ENCODE peak calls at places on chromosomes 12 and 14, in eight cellular contexts. One of them, this sample, is unnamed.

GRCh38 chr12:67441736-67442346 is 172.7 kb downstream of the CAND1 start:
- DNase-seq in naive thymus-derived CD4-positive, alpha-beta T cell: peak
- DNase-seq in EH: peak
- DNase-seq in T-helper 1 cell: peak
- DNase-seq in ELR: peak
- DNase-seq in KBM-7: peak
- DNase-seq in bronchial epithelial cell: peak
- DNase-seq in activated T-helper 1 cell treated with Interleukin-2 at 50 U/mL for 16 hours: peak
- DNase-seq in this sample: peak

GRCh38 chr14:75200451-75200850 is 24.0 kb upstream of the TMED10 start:
- DNase-seq in naive thymus-derived CD4-positive, alpha-beta T cell: no peak
- DNase-seq in EH: no peak
- DNase-seq in T-helper 1 cell: no peak
- DNase-seq in ELR: no peak
- DNase-seq in KBM-7: no peak
- DNase-seq in bronchial epithelial cell: peak
- DNase-seq in activated T-helper 1 cell treated with Interleukin-2 at 50 U/mL for 16 hours: no peak
- DNase-seq in this sample: no peak

GRCh38 chr12:7102582-7102981 is 6.4 kb downstream of the C1RL start:
- DNase-seq in naive thymus-derived CD4-positive, alpha-beta T cell: no peak
- DNase-seq in EH: no peak
- DNase-seq in T-helper 1 cell: no peak
- DNase-seq in ELR: no peak
- DNase-seq in KBM-7: no peak
- DNase-seq in bronchial epithelial cell: no peak
- DNase-seq in activated T-helper 1 cell treated with Interleukin-2 at 50 U/mL for 16 hours: no peak
- DNase-seq in this sample: no peak

GRCh38 chr12:122848471-122849351 is 13.5 kb downstream of the HIP1R start:
- DNase-seq in naive thymus-derived CD4-positive, alpha-beta T cell: no peak
- DNase-seq in EH: no peak
- DNase-seq in T-helper 1 cell: no peak
- DNase-seq in ELR: no peak
- DNase-seq in KBM-7: no peak
- DNase-seq in bronchial epithelial cell: no peak
- DNase-seq in activated T-helper 1 cell treated with Interleukin-2 at 50 U/mL for 16 hours: no peak
- DNase-seq in this sample: no peak

GRCh38 chr12:992647-993046 is 1.6 kb downstream of the ERC1 start:
- DNase-seq in naive thymus-derived CD4-positive, alpha-beta T cell: no peak
- DNase-seq in EH: no peak
- DNase-seq in T-helper 1 cell: no peak
- DNase-seq in ELR: peak
- DNase-seq in KBM-7: no peak
- DNase-seq in bronchial epithelial cell: no peak
- DNase-seq in activated T-helper 1 cell treated with Interleukin-2 at 50 U/mL for 16 hours: no peak
- DNase-seq in this sample: no peak

GRCh38 chr14:64983439-64984310 is 3.0 kb upstream of the FNTB start:
- DNase-seq in naive thymus-derived CD4-positive, alpha-beta T cell: peak
- DNase-seq in EH: peak
- DNase-seq in T-helper 1 cell: no peak
- DNase-seq in ELR: peak
- DNase-seq in KBM-7: peak
- DNase-seq in bronchial epithelial cell: peak
- DNase-seq in activated T-helper 1 cell treated with Interleukin-2 at 50 U/mL for 16 hours: no peak
- DNase-seq in this sample: peak

GRCh38 chr14:64696355-64696844 is 7.8 kb upstream of the PLEKHG3 start:
- DNase-seq in naive thymus-derived CD4-positive, alpha-beta T cell: no peak
- DNase-seq in EH: peak
- DNase-seq in T-helper 1 cell: no peak
- DNase-seq in ELR: no peak
- DNase-seq in KBM-7: no peak
- DNase-seq in bronchial epithelial cell: no peak
- DNase-seq in activated T-helper 1 cell treated with Interleukin-2 at 50 U/mL for 16 hours: no peak
- DNase-seq in this sample: no peak

GRCh38 chr12:98126637-98127335 is 388.6 kb upstream of the TMPO start:
- DNase-seq in naive thymus-derived CD4-positive, alpha-beta T cell: no peak
- DNase-seq in EH: no peak
- DNase-seq in T-helper 1 cell: no peak
- DNase-seq in ELR: no peak
- DNase-seq in KBM-7: no peak
- DNase-seq in bronchial epithelial cell: no peak
- DNase-seq in activated T-helper 1 cell treated with Interleukin-2 at 50 U/mL for 16 hours: no peak
- DNase-seq in this sample: no peak

GRCh38 chr14:55097894-55098560 is 31.0 kb upstream of the LGALS3 start:
- DNase-seq in naive thymus-derived CD4-positive, alpha-beta T cell: no peak
- DNase-seq in EH: no peak
- DNase-seq in T-helper 1 cell: no peak
- DNase-seq in ELR: no peak
- DNase-seq in KBM-7: no peak
- DNase-seq in bronchial epithelial cell: peak
- DNase-seq in activated T-helper 1 cell treated with Interleukin-2 at 50 U/mL for 16 hours: peak
- DNase-seq in this sample: peak

GRCh38 chr14:64478634-64479250 is 13.4 kb downstream of the AKAP5 start:
- DNase-seq in naive thymus-derived CD4-positive, alpha-beta T cell: peak
- DNase-seq in EH: peak
- DNase-seq in T-helper 1 cell: no peak
- DNase-seq in ELR: peak
- DNase-seq in KBM-7: peak
- DNase-seq in bronchial epithelial cell: peak
- DNase-seq in activated T-helper 1 cell treated with Interleukin-2 at 50 U/mL for 16 hours: no peak
- DNase-seq in this sample: peak

GRCh38 chr12:130031571-130032189 is 127.9 kb upstream of the TMEM132D start:
- DNase-seq in naive thymus-derived CD4-positive, alpha-beta T cell: peak
- DNase-seq in EH: peak
- DNase-seq in T-helper 1 cell: no peak
- DNase-seq in ELR: peak
- DNase-seq in KBM-7: peak
- DNase-seq in bronchial epithelial cell: peak
- DNase-seq in activated T-helper 1 cell treated with Interleukin-2 at 50 U/mL for 16 hours: peak
- DNase-seq in this sample: peak

GRCh38 chr14:58002618-58003017 is 136.7 kb upstream of the SLC35F4 start:
- DNase-seq in naive thymus-derived CD4-positive, alpha-beta T cell: no peak
- DNase-seq in EH: no peak
- DNase-seq in T-helper 1 cell: no peak
- DNase-seq in ELR: no peak
- DNase-seq in KBM-7: no peak
- DNase-seq in bronchial epithelial cell: no peak
- DNase-seq in activated T-helper 1 cell treated with Interleukin-2 at 50 U/mL for 16 hours: no peak
- DNase-seq in this sample: no peak

GRCh38 chr14:68364823-68365222 is 428.0 kb downstream of the ZFP36L1 start:
- DNase-seq in naive thymus-derived CD4-positive, alpha-beta T cell: no peak
- DNase-seq in EH: no peak
- DNase-seq in T-helper 1 cell: no peak
- DNase-seq in ELR: no peak
- DNase-seq in KBM-7: no peak
- DNase-seq in bronchial epithelial cell: peak
- DNase-seq in activated T-helper 1 cell treated with Interleukin-2 at 50 U/mL for 16 hours: no peak
- DNase-seq in this sample: no peak

GRCh38 chr14:85254718-85255117 is 275.2 kb upstream of the FLRT2 start:
- DNase-seq in naive thymus-derived CD4-positive, alpha-beta T cell: no peak
- DNase-seq in EH: no peak
- DNase-seq in T-helper 1 cell: no peak
- DNase-seq in ELR: no peak
- DNase-seq in KBM-7: no peak
- DNase-seq in bronchial epithelial cell: no peak
- DNase-seq in activated T-helper 1 cell treated with Interleukin-2 at 50 U/mL for 16 hours: no peak
- DNase-seq in this sample: no peak

GRCh38 chr14:74018029-74018703 is 922 bp downstream of the ENTPD5 start:
- DNase-seq in naive thymus-derived CD4-positive, alpha-beta T cell: peak
- DNase-seq in EH: peak
- DNase-seq in T-helper 1 cell: no peak
- DNase-seq in ELR: peak
- DNase-seq in KBM-7: no peak
- DNase-seq in bronchial epithelial cell: peak
- DNase-seq in activated T-helper 1 cell treated with Interleukin-2 at 50 U/mL for 16 hours: no peak
- DNase-seq in this sample: peak

GRCh38 chr12:49188205-49188915 is 520 bp downstream of the TUBA1A start:
- DNase-seq in naive thymus-derived CD4-positive, alpha-beta T cell: peak
- DNase-seq in EH: peak
- DNase-seq in T-helper 1 cell: peak
- DNase-seq in ELR: peak
- DNase-seq in KBM-7: peak
- DNase-seq in bronchial epithelial cell: peak
- DNase-seq in activated T-helper 1 cell treated with Interleukin-2 at 50 U/mL for 16 hours: peak
- DNase-seq in this sample: peak

GRCh38 chr14:73462078-73462715 is 3.9 kb upstream of the NUMB start:
- DNase-seq in naive thymus-derived CD4-positive, alpha-beta T cell: no peak
- DNase-seq in EH: peak
- DNase-seq in T-helper 1 cell: no peak
- DNase-seq in ELR: no peak
- DNase-seq in KBM-7: no peak
- DNase-seq in bronchial epithelial cell: no peak
- DNase-seq in activated T-helper 1 cell treated with Interleukin-2 at 50 U/mL for 16 hours: no peak
- DNase-seq in this sample: no peak

GRCh38 chr12:67720383-67720856 is 71.9 kb downstream of the DYRK2 start:
- DNase-seq in naive thymus-derived CD4-positive, alpha-beta T cell: no peak
- DNase-seq in EH: peak
- DNase-seq in T-helper 1 cell: no peak
- DNase-seq in ELR: peak
- DNase-seq in KBM-7: peak
- DNase-seq in bronchial epithelial cell: no peak
- DNase-seq in activated T-helper 1 cell treated with Interleukin-2 at 50 U/mL for 16 hours: no peak
- DNase-seq in this sample: no peak

GRCh38 chr14:104937694-104938365 is 13.2 kb downstream of the PLD4 start:
- DNase-seq in naive thymus-derived CD4-positive, alpha-beta T cell: no peak
- DNase-seq in EH: no peak
- DNase-seq in T-helper 1 cell: no peak
- DNase-seq in ELR: no peak
- DNase-seq in KBM-7: no peak
- DNase-seq in bronchial epithelial cell: no peak
- DNase-seq in activated T-helper 1 cell treated with Interleukin-2 at 50 U/mL for 16 hours: no peak
- DNase-seq in this sample: no peak

GRCh38 chr12:73973486-73973885 is 564.1 kb upstream of the ATXN7L3B start:
- DNase-seq in naive thymus-derived CD4-positive, alpha-beta T cell: no peak
- DNase-seq in EH: no peak
- DNase-seq in T-helper 1 cell: no peak
- DNase-seq in ELR: no peak
- DNase-seq in KBM-7: no peak
- DNase-seq in bronchial epithelial cell: no peak
- DNase-seq in activated T-helper 1 cell treated with Interleukin-2 at 50 U/mL for 16 hours: no peak
- DNase-seq in this sample: no peak

GRCh38 chr12:124852329-124852831 is 11.3 kb downstream of the SCARB1 start:
- DNase-seq in naive thymus-derived CD4-positive, alpha-beta T cell: no peak
- DNase-seq in EH: peak
- DNase-seq in T-helper 1 cell: no peak
- DNase-seq in ELR: no peak
- DNase-seq in KBM-7: peak
- DNase-seq in bronchial epithelial cell: peak
- DNase-seq in activated T-helper 1 cell treated with Interleukin-2 at 50 U/mL for 16 hours: no peak
- DNase-seq in this sample: no peak

GRCh38 chr12:6026998-6027397 is 81.9 kb upstream of the ANO2 start:
- DNase-seq in naive thymus-derived CD4-positive, alpha-beta T cell: no peak
- DNase-seq in EH: no peak
- DNase-seq in T-helper 1 cell: no peak
- DNase-seq in ELR: no peak
- DNase-seq in KBM-7: no peak
- DNase-seq in bronchial epithelial cell: no peak
- DNase-seq in activated T-helper 1 cell treated with Interleukin-2 at 50 U/mL for 16 hours: no peak
- DNase-seq in this sample: no peak

GRCh38 chr12:95147836-95148235 is 69.4 kb downstream of the FGD6 start:
- DNase-seq in naive thymus-derived CD4-positive, alpha-beta T cell: no peak
- DNase-seq in EH: no peak
- DNase-seq in T-helper 1 cell: no peak
- DNase-seq in ELR: no peak
- DNase-seq in KBM-7: no peak
- DNase-seq in bronchial epithelial cell: no peak
- DNase-seq in activated T-helper 1 cell treated with Interleukin-2 at 50 U/mL for 16 hours: no peak
- DNase-seq in this sample: no peak

GRCh38 chr12:47004634-47005033 is 74.8 kb upstream of the PCED1B start:
- DNase-seq in naive thymus-derived CD4-positive, alpha-beta T cell: no peak
- DNase-seq in EH: no peak
- DNase-seq in T-helper 1 cell: no peak
- DNase-seq in ELR: no peak
- DNase-seq in KBM-7: no peak
- DNase-seq in bronchial epithelial cell: no peak
- DNase-seq in activated T-helper 1 cell treated with Interleukin-2 at 50 U/mL for 16 hours: no peak
- DNase-seq in this sample: no peak

GRCh38 chr14:58356268-58356667 is 39.5 kb upstream of the TOMM20L start:
- DNase-seq in naive thymus-derived CD4-positive, alpha-beta T cell: no peak
- DNase-seq in EH: peak
- DNase-seq in T-helper 1 cell: no peak
- DNase-seq in ELR: no peak
- DNase-seq in KBM-7: no peak
- DNase-seq in bronchial epithelial cell: no peak
- DNase-seq in activated T-helper 1 cell treated with Interleukin-2 at 50 U/mL for 16 hours: no peak
- DNase-seq in this sample: no peak

GRCh38 chr12:49582201-49582600 is 14.3 kb upstream of the MCRS1 start:
- DNase-seq in naive thymus-derived CD4-positive, alpha-beta T cell: no peak
- DNase-seq in EH: no peak
- DNase-seq in T-helper 1 cell: no peak
- DNase-seq in ELR: no peak
- DNase-seq in KBM-7: no peak
- DNase-seq in bronchial epithelial cell: no peak
- DNase-seq in activated T-helper 1 cell treated with Interleukin-2 at 50 U/mL for 16 hours: no peak
- DNase-seq in this sample: no peak

GRCh38 chr12:46260913-46261476 is 7.8 kb downstream of the SLC38A1 start:
- DNase-seq in naive thymus-derived CD4-positive, alpha-beta T cell: no peak
- DNase-seq in EH: no peak
- DNase-seq in T-helper 1 cell: no peak
- DNase-seq in ELR: no peak
- DNase-seq in KBM-7: no peak
- DNase-seq in bronchial epithelial cell: peak
- DNase-seq in activated T-helper 1 cell treated with Interleukin-2 at 50 U/mL for 16 hours: no peak
- DNase-seq in this sample: no peak